ENCODE peak calls at places on chromosome 1, in four cellular contexts. Q is K562, A is WTC11, K is GM12878. I is an unnamed sample.

GRCh38 chr1:207910678-207911354 is at the start of gene CD34:
- DNase-seq in Q (no peak), A (peak; percentile 55), K (no peak), I (no peak)

GRCh38 chr1:228152097-228152917 is 2.6 kb downstream of the GJC2 start:
- DNase-seq in Q (no peak), A (peak; percentile 8), K (no peak), I (no peak)

GRCh38 chr1:26019641-26020315 is 1.8 kb upstream of the EXTL1 start:
- DNase-seq in Q (no peak), A (no peak), K (no peak), I (no peak)

GRCh38 chr1:59046134-59046533 is 250.8 kb upstream of the FGGY start:
- DNase-seq in Q (no peak), A (no peak), K (no peak), I (no peak)

GRCh38 chr1:2165636-2166035 is 28.9 kb downstream of the FAAP20 start:
- DNase-seq in Q (no peak), A (peak; percentile 56), K (no peak), I (no peak)

GRCh38 chr1:183244466-183244865 is 58.4 kb downstream of the LAMC2 start:
- DNase-seq in Q (no peak), A (no peak), K (no peak), I (no peak)

GRCh38 chr1:150009604-150010387 is 730 bp downstream of the OTUD7B start:
- DNase-seq in Q (peak; percentile 38), A (no peak), K (no peak), I (peak; percentile 35)

GRCh38 chr1:156200062-156200461 is 6.2 kb downstream of the SLC25A44 start:
- DNase-seq in Q (no peak), A (no peak), K (no peak), I (no peak)

GRCh38 chr1:226496616-226497015 is 51.9 kb upstream of the STUM start:
- DNase-seq in Q (no peak), A (no peak), K (no peak), I (no peak)

GRCh38 chr1:160580208-160580812 is 1.0 kb upstream of the CD84 start:
- DNase-seq in Q (no peak), A (no peak), K (no peak), I (no peak)

GRCh38 chr1:55284856-55285255 is 69.7 kb upstream of the USP24 start:
- DNase-seq in Q (peak; percentile 48), A (no peak), K (peak; percentile 5), I (no peak)

GRCh38 chr1:119865607-119866006 is 30.7 kb downstream of the ADAM30 start:
- DNase-seq in Q (no peak), A (no peak), K (no peak), I (no peak)

GRCh38 chr1:27026621-27027574 is 14.2 kb upstream of the TENT5B start:
- DNase-seq in Q (peak; percentile 90), A (peak; percentile 84), K (no peak), I (no peak)

DNA sequence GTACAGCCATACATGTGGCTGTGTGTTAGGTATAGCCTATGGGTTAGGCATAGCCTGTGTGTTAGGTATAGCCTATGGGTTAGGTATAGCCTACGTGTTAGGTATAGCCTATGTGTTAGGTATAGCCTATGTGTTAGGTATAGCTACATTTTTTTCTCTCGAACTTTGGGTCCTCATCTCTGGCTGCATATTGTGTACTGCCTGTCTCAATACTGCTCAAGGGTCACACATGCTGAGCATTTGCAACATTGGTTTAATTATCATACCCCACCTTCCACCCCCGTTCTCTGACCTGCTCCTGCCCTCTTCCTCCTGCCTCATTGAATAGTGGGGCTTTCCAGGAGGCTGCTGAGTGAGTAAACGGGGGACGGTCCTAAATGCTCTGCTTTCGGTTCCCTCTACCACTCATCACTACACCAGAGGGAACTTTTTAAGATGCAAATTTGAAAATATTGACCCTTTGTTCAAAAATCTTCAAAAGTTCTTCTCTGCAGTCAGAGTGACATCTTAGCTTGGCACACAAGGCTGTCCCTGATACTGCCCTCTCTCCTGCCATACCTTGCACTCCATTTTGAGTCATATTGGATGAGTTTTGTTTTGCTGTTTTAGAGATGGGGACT is 17.8 kb downstream of the OR2B11 start:
- DNase-seq in Q (no peak), A (no peak), K (peak; percentile 81), I (no peak)
- TF ChIP-seq CREM in Q (no peak), A (no peak), K (peak; percentile 85), I (no peak)

DNA sequence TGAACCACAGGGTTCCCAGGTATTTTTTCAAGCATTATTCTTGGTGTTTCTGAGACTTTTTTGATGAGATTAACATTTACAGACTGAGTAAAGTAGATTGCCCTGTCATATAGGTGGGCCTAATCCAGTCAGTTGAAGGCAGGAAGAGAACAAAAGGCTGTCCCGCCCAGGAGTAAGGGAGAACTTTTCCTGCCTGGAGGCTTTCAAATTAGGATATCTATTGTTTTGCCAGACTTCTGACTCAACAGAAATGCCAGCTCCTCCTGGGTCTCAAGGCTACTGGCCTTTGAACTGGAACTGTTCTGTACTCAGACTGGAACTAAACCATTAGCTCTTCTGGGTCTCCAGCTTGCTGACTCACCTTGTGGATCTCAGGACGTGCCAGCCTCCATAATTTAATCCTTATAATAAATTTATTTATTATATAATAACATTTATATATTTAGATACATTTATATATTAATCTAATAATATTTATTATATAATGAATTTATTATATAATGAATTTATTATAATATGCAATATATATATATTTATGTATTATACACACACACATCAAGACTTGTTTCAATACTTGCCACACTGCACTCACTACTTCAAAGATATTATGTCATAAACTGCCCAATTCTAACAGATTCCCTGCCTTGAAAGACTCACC is 510.8 kb upstream of the B3GALT2 start:
- DNase-seq in Q (no peak), A (peak; percentile 13), K (no peak), I (peak; percentile 2)
- TF ChIP-seq CREM in Q (no peak), A (no peak), K (no peak), I (no peak)

GRCh38 chr1:178727014-178727895 is 2.2 kb downstream of the RALGPS2 start:
- DNase-seq in Q (no peak), A (no peak), K (no peak), I (no peak)
- TF ChIP-seq CREM in Q (no peak), A (no peak), K (no peak), I (no peak)

GRCh38 chr1:180888870-180889269 is 23.8 kb upstream of the KIAA1614 start:
- DNase-seq in Q (no peak), A (no peak), K (peak; percentile 50), I (no peak)
- TF ChIP-seq CREM in Q (no peak), A (no peak), K (no peak), I (no peak)

DNA sequence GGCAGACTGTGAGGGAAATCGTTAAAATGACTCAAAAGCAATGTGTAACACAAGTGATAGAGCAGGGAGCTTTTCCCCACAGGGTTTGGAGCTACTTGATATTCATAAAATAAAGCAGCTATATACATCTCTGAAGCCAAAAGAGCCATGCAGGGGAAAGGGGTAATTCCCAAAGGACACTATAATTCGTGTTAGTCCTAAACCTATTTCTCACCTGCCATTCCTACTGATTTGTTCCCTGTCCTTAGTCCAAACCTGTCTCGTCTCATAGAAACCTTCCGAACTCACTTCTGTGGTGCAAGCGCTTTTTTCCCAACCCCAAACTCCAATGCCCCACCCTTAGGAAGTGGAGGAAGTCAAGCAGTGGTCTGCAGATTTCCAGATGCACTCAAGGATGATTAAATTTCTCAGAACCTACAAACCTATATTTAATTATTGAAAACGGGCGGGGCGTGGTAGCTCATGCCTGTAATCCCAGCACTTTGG is 946 bp upstream of the HNRNPR start:
- DNase-seq in Q (peak; percentile 44), A (no peak), K (no peak), I (no peak)
- TF ChIP-seq CREM in Q (no peak), A (no peak), K (no peak), I (no peak)

I was measured in HepG2.